ENCODE peak calls at places on chromosomes 2 and 18, in seven cellular contexts. One of them, this sample, is unnamed.

GRCh38 chr2:237148624-237149023 is 62.9 kb downstream of the COPS8 start:
- DNase-seq in endothelial cell: no peak
- DNase-seq in PC-3: no peak
- DNase-seq in choroid plexus epithelial cell: no peak
- DNase-seq in left ventricle myocardium inferior: no peak
- DNase-seq in fibroblast of lung: no peak
- DNase-seq in foreskin fibroblast: no peak
- DNase-seq in this sample: no peak

GRCh38 chr2:209314641-209315040 is 109.2 kb upstream of the MAP2 start:
- DNase-seq in endothelial cell: no peak
- DNase-seq in PC-3: peak
- DNase-seq in choroid plexus epithelial cell: peak
- DNase-seq in left ventricle myocardium inferior: no peak
- DNase-seq in fibroblast of lung: peak
- DNase-seq in foreskin fibroblast: no peak
- DNase-seq in this sample: no peak

GRCh38 chr2:111694690-111695089 is 189.3 kb downstream of the ANAPC1 start:
- DNase-seq in endothelial cell: no peak
- DNase-seq in PC-3: peak
- DNase-seq in choroid plexus epithelial cell: peak
- DNase-seq in left ventricle myocardium inferior: no peak
- DNase-seq in fibroblast of lung: peak
- DNase-seq in foreskin fibroblast: peak
- DNase-seq in this sample: no peak

GRCh38 chr2:43360137-43360536 is 133.7 kb upstream of the ZFP36L2 start:
- DNase-seq in endothelial cell: no peak
- DNase-seq in PC-3: no peak
- DNase-seq in choroid plexus epithelial cell: no peak
- DNase-seq in left ventricle myocardium inferior: no peak
- DNase-seq in fibroblast of lung: no peak
- DNase-seq in foreskin fibroblast: no peak
- DNase-seq in this sample: no peak

GRCh38 chr2:67954125-67954748 is 108.6 kb downstream of the C1D start:
- DNase-seq in endothelial cell: no peak
- DNase-seq in PC-3: no peak
- DNase-seq in choroid plexus epithelial cell: no peak
- DNase-seq in left ventricle myocardium inferior: no peak
- DNase-seq in fibroblast of lung: no peak
- DNase-seq in foreskin fibroblast: no peak
- DNase-seq in this sample: no peak

GRCh38 chr2:143553261-143553660 is 424.0 kb downstream of the ARHGAP15 start:
- DNase-seq in endothelial cell: no peak
- DNase-seq in PC-3: no peak
- DNase-seq in choroid plexus epithelial cell: no peak
- DNase-seq in left ventricle myocardium inferior: no peak
- DNase-seq in fibroblast of lung: no peak
- DNase-seq in foreskin fibroblast: no peak
- DNase-seq in this sample: no peak

GRCh38 chr2:239597216-239597615 is 196.4 kb upstream of the HDAC4 start:
- DNase-seq in endothelial cell: no peak
- DNase-seq in PC-3: no peak
- DNase-seq in choroid plexus epithelial cell: no peak
- DNase-seq in left ventricle myocardium inferior: no peak
- DNase-seq in fibroblast of lung: no peak
- DNase-seq in foreskin fibroblast: no peak
- DNase-seq in this sample: no peak

GRCh38 chr2:233341296-233341695 is 13.0 kb upstream of the DGKD start:
- DNase-seq in endothelial cell: no peak
- DNase-seq in PC-3: no peak
- DNase-seq in choroid plexus epithelial cell: no peak
- DNase-seq in left ventricle myocardium inferior: no peak
- DNase-seq in fibroblast of lung: no peak
- DNase-seq in foreskin fibroblast: no peak
- DNase-seq in this sample: no peak

GRCh38 chr2:207831569-207832248 is 62.0 kb upstream of the FZD5 start:
- DNase-seq in endothelial cell: no peak
- DNase-seq in PC-3: no peak
- DNase-seq in choroid plexus epithelial cell: no peak
- DNase-seq in left ventricle myocardium inferior: no peak
- DNase-seq in fibroblast of lung: no peak
- DNase-seq in foreskin fibroblast: no peak
- DNase-seq in this sample: no peak

GRCh38 chr18:6672909-6673308 is 56.6 kb upstream of the ARHGAP28 start:
- DNase-seq in endothelial cell: no peak
- DNase-seq in PC-3: no peak
- DNase-seq in choroid plexus epithelial cell: no peak
- DNase-seq in left ventricle myocardium inferior: no peak
- DNase-seq in fibroblast of lung: no peak
- DNase-seq in foreskin fibroblast: no peak
- DNase-seq in this sample: no peak

GRCh38 chr2:97935719-97936161 is 60.0 kb downstream of the TMEM131 start:
- DNase-seq in endothelial cell: no peak
- DNase-seq in PC-3: peak
- DNase-seq in choroid plexus epithelial cell: peak
- DNase-seq in left ventricle myocardium inferior: no peak
- DNase-seq in fibroblast of lung: peak
- DNase-seq in foreskin fibroblast: peak
- DNase-seq in this sample: no peak

GRCh38 chr2:26284132-26284531 is 39.4 kb downstream of the HADHB start:
- DNase-seq in endothelial cell: no peak
- DNase-seq in PC-3: peak
- DNase-seq in choroid plexus epithelial cell: peak
- DNase-seq in left ventricle myocardium inferior: no peak
- DNase-seq in fibroblast of lung: peak
- DNase-seq in foreskin fibroblast: no peak
- DNase-seq in this sample: no peak

GRCh38 chr2:141417246-141417797 is 713.5 kb downstream of the LRP1B start:
- DNase-seq in endothelial cell: no peak
- DNase-seq in PC-3: no peak
- DNase-seq in choroid plexus epithelial cell: peak
- DNase-seq in left ventricle myocardium inferior: no peak
- DNase-seq in fibroblast of lung: no peak
- DNase-seq in foreskin fibroblast: no peak
- DNase-seq in this sample: no peak

GRCh38 chr2:21627938-21628337 is 504.2 kb downstream of the TDRD15 start:
- DNase-seq in endothelial cell: no peak
- DNase-seq in PC-3: no peak
- DNase-seq in choroid plexus epithelial cell: peak
- DNase-seq in left ventricle myocardium inferior: no peak
- DNase-seq in fibroblast of lung: no peak
- DNase-seq in foreskin fibroblast: no peak
- DNase-seq in this sample: no peak

GRCh38 chr18:79911009-79911870 is 40.2 kb downstream of the SLC66A2 start:
- DNase-seq in endothelial cell: no peak
- DNase-seq in PC-3: no peak
- DNase-seq in choroid plexus epithelial cell: no peak
- DNase-seq in left ventricle myocardium inferior: no peak
- DNase-seq in fibroblast of lung: no peak
- DNase-seq in foreskin fibroblast: no peak
- DNase-seq in this sample: no peak

DNA sequence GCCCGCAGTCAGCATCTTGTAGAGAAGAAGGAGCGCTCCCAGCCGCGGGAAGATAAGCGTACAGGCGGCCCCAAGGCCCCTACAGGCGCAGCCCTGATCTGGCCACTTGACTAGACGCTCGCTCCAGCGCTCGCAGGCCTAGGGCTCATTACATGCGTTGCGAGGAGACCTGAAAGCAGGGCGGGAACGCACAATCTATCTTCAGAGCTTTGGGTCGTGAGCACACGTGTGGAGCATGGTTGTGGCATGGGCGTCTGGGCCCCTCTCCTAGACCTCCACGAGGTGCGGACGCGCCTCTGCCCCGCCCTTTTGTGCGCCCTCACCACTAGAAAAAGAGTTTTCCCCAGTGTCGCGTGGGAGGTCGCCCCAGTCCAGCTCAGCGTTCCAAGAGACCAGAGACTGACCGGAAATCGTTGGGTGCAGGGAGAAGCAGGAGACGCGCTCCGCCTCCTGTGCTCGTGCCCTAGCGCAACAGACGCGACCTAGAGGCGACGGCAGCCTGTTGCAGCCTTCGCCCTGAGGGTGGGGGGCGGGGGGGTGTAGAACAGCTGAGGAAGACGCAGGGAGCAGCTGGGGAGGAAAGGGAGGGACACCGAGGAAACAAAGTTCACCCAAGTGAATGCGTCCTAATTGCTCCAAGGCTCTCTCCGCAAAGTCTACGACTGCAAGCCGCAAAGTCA is 12.6 kb downstream of the NR4A2 start:
- DNase-seq in endothelial cell: no peak
- DNase-seq in PC-3: no peak
- DNase-seq in choroid plexus epithelial cell: no peak
- DNase-seq in left ventricle myocardium inferior: peak
- DNase-seq in fibroblast of lung: peak
- DNase-seq in foreskin fibroblast: no peak
- DNase-seq in this sample: no peak
- TF ChIP-seq CTCF in endothelial cell: no peak
- TF ChIP-seq CTCF in PC-3: no peak
- TF ChIP-seq CTCF in choroid plexus epithelial cell: no peak
- TF ChIP-seq CTCF in left ventricle myocardium inferior: peak
- TF ChIP-seq CTCF in fibroblast of lung: no peak
- TF ChIP-seq CTCF in foreskin fibroblast: no peak
- TF ChIP-seq CTCF in this sample: no peak

GRCh38 chr2:182761903-182762302 is 45.8 kb downstream of the DNAJC10 start:
- DNase-seq in endothelial cell: no peak
- DNase-seq in PC-3: no peak
- DNase-seq in choroid plexus epithelial cell: peak
- DNase-seq in left ventricle myocardium inferior: no peak
- DNase-seq in fibroblast of lung: peak
- DNase-seq in foreskin fibroblast: peak
- DNase-seq in this sample: no peak
- TF ChIP-seq CTCF in endothelial cell: no peak
- TF ChIP-seq CTCF in PC-3: no peak
- TF ChIP-seq CTCF in choroid plexus epithelial cell: peak
- TF ChIP-seq CTCF in left ventricle myocardium inferior: peak
- TF ChIP-seq CTCF in fibroblast of lung: peak
- TF ChIP-seq CTCF in foreskin fibroblast: no peak
- TF ChIP-seq CTCF in this sample: peak

GRCh38 chr2:172313715-172314341 is 113.6 kb upstream of the ITGA6 start:
- DNase-seq in endothelial cell: no peak
- DNase-seq in PC-3: no peak
- DNase-seq in choroid plexus epithelial cell: no peak
- DNase-seq in left ventricle myocardium inferior: no peak
- DNase-seq in fibroblast of lung: no peak
- DNase-seq in foreskin fibroblast: no peak
- DNase-seq in this sample: no peak
- TF ChIP-seq CTCF in endothelial cell: no peak
- TF ChIP-seq CTCF in PC-3: no peak
- TF ChIP-seq CTCF in choroid plexus epithelial cell: no peak
- TF ChIP-seq CTCF in left ventricle myocardium inferior: no peak
- TF ChIP-seq CTCF in fibroblast of lung: no peak
- TF ChIP-seq CTCF in foreskin fibroblast: no peak
- TF ChIP-seq CTCF in this sample: no peak

DNA sequence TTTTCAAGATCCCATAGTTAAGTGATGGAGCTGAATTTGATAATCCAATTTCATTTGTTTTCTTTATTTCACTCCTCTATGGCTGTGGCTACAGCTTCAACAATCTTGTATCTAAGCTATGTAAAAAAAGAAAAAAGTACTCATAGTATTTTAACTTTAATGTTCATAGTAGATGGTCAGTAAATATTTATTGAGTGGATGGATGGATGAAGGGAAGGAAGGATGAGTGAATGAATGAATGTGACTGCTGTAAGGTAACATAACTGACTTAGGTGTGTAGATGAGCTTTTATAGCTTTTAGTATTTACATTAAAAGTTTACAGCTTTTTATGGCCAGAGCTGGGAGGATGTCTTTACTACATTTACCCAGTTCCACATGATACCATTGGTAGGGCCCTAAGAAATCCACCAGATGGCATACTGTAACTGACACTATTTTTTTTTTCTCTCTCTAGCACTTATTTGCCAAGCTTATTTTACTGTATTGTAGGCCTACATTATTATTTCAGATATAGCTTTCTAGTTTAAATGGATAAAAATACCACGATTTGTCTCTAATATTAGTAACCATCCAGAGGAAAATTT is 13.4 kb upstream of the HRH4 start:
- DNase-seq in endothelial cell: no peak
- DNase-seq in PC-3: peak
- DNase-seq in choroid plexus epithelial cell: peak
- DNase-seq in left ventricle myocardium inferior: no peak
- DNase-seq in fibroblast of lung: no peak
- DNase-seq in foreskin fibroblast: no peak
- DNase-seq in this sample: no peak
- TF ChIP-seq CTCF in endothelial cell: no peak
- TF ChIP-seq CTCF in PC-3: peak
- TF ChIP-seq CTCF in choroid plexus epithelial cell: peak
- TF ChIP-seq CTCF in left ventricle myocardium inferior: peak
- TF ChIP-seq CTCF in fibroblast of lung: no peak
- TF ChIP-seq CTCF in foreskin fibroblast: peak
- TF ChIP-seq CTCF in this sample: no peak

DNA sequence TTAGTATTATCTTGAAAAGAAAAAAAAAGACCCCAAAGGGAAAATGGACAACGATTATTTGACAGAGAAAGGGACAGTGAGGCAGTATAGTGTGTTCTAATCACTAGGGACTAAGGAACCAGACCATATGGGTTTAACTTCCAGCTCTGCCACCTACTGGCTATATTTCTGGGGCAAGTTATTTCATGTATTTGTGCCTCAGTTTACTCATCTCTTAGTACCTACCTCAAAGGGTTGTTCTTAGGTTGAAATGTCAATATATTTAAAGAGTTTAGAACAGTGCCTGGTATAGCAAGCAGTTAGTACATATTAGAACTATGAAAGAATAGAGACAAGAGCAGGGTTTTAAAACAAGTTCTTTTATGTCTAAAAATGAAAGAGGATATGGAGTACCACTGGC is 42.7 kb downstream of the PRKD3 start:
- DNase-seq in endothelial cell: no peak
- DNase-seq in PC-3: no peak
- DNase-seq in choroid plexus epithelial cell: no peak
- DNase-seq in left ventricle myocardium inferior: no peak
- DNase-seq in fibroblast of lung: no peak
- DNase-seq in foreskin fibroblast: no peak
- DNase-seq in this sample: no peak
- TF ChIP-seq CTCF in endothelial cell: no peak
- TF ChIP-seq CTCF in PC-3: peak
- TF ChIP-seq CTCF in choroid plexus epithelial cell: no peak
- TF ChIP-seq CTCF in left ventricle myocardium inferior: no peak
- TF ChIP-seq CTCF in fibroblast of lung: no peak
- TF ChIP-seq CTCF in foreskin fibroblast: no peak
- TF ChIP-seq CTCF in this sample: no peak

DNA sequence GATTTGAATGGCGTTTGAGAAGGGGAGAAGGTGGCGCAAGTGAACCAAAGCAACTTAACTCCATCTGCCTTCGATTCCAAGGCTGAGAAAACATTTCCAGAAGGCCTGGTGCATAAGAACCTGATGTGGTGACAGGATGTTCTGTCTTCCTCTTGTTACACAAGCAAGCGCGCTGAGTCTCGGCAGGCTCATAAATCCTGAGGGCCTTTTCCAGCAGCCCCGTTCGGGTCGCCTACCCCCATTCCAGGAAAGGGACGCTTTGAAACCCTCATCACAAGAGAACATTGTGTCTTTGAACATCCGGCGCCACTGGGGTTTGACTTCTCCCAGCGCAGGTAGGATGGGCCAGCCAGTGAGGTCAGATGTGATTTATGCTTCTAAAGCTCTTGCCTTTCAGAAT is 403.5 kb downstream of the SETBP1 start:
- DNase-seq in endothelial cell: no peak
- DNase-seq in PC-3: no peak
- DNase-seq in choroid plexus epithelial cell: no peak
- DNase-seq in left ventricle myocardium inferior: no peak
- DNase-seq in fibroblast of lung: no peak
- DNase-seq in foreskin fibroblast: no peak
- DNase-seq in this sample: no peak
- TF ChIP-seq CTCF in endothelial cell: no peak
- TF ChIP-seq CTCF in PC-3: no peak
- TF ChIP-seq CTCF in choroid plexus epithelial cell: no peak
- TF ChIP-seq CTCF in left ventricle myocardium inferior: no peak
- TF ChIP-seq CTCF in fibroblast of lung: no peak
- TF ChIP-seq CTCF in foreskin fibroblast: no peak
- TF ChIP-seq CTCF in this sample: no peak

This sample was measured in progenitor cell of endocrine pancreas.